ENCODE peak calls at places on chromosomes 7 and 10, in eight cellular contexts. B, O, P, S, Z, L, E and V are unnamed samples.

GRCh38 chr10:118343549-118343948 is 1.4 kb upstream of the FAM204A start:
- DNase-seq in B (no peak), O (no peak), P (no peak), S (no peak), Z (no peak), L (no peak), E (no peak), V (no peak)

GRCh38 chr7:6259257-6259656 is 13.2 kb downstream of the CYTH3 start:
- DNase-seq in B (no peak), O (no peak), P (no peak), S (no peak), Z (no peak), L (no peak), E (no peak), V (no peak)

GRCh38 chr7:139658919-139659675 is 118.7 kb downstream of the HIPK2 start:
- DNase-seq in B (no peak), O (no peak), P (no peak), S (no peak), Z (no peak), L (peak), E (no peak), V (no peak)

GRCh38 chr7:30845426-30846135 is 66.1 kb upstream of the AQP1 start:
- DNase-seq in B (peak), O (no peak), P (no peak), S (peak), Z (peak), L (peak), E (no peak), V (no peak)

GRCh38 chr10:124917939-124918830 is 23.7 kb upstream of the ZRANB1 start:
- DNase-seq in B (no peak), O (no peak), P (no peak), S (peak), Z (no peak), L (no peak), E (no peak), V (no peak)

GRCh38 chr10:51063659-51064535 is 10.4 kb upstream of the PRKG1 start:
- DNase-seq in B (no peak), O (no peak), P (no peak), S (peak), Z (no peak), L (no peak), E (peak), V (no peak)

GRCh38 chr7:44225566-44226395 is 25.0 kb downstream of the YKT6 start:
- DNase-seq in B (no peak), O (no peak), P (no peak), S (no peak), Z (peak), L (no peak), E (no peak), V (no peak)

GRCh38 chr10:104253576-104254410 is 899 bp upstream of the GSTO1 start:
- DNase-seq in B (no peak), O (no peak), P (no peak), S (no peak), Z (no peak), L (no peak), E (no peak), V (no peak)

GRCh38 chr7:116522247-116522646 is 2.6 kb upstream of the CAV1 start:
- DNase-seq in B (no peak), O (no peak), P (no peak), S (peak), Z (no peak), L (no peak), E (no peak), V (no peak)

GRCh38 chr7:28708458-28708951 is 249.6 kb downstream of the TRIL start:
- DNase-seq in B (no peak), O (no peak), P (no peak), S (no peak), Z (no peak), L (peak), E (no peak), V (no peak)

GRCh38 chr7:41131956-41132355 is 570.9 kb downstream of the INHBA start:
- DNase-seq in B (no peak), O (no peak), P (no peak), S (no peak), Z (no peak), L (no peak), E (peak), V (no peak)

GRCh38 chr10:89295597-89295996 is 6.2 kb upstream of the IFIT2 start:
- DNase-seq in B (no peak), O (no peak), P (no peak), S (peak), Z (no peak), L (no peak), E (no peak), V (no peak)

GRCh38 chr10:28840954-28841353 is 163.6 kb downstream of the BAMBI start:
- DNase-seq in B (no peak), O (no peak), P (no peak), S (no peak), Z (no peak), L (no peak), E (no peak), V (no peak)

GRCh38 chr10:3516626-3517255 is 268.3 kb downstream of the KLF6 start:
- DNase-seq in B (no peak), O (no peak), P (no peak), S (no peak), Z (no peak), L (peak), E (no peak), V (no peak)

GRCh38 chr10:52108236-52108635 is 205.8 kb upstream of the DKK1 start:
- DNase-seq in B (no peak), O (no peak), P (no peak), S (no peak), Z (no peak), L (no peak), E (no peak), V (no peak)

GRCh38 chr10:5623081-5623748 is 43.2 kb downstream of the ASB13 start:
- DNase-seq in B (peak), O (peak), P (peak), S (peak), Z (peak), L (peak), E (peak), V (peak)

GRCh38 chr7:20514364-20514763 is 101.1 kb upstream of the ABCB5 start:
- DNase-seq in B (no peak), O (no peak), P (no peak), S (peak), Z (no peak), L (peak), E (no peak), V (no peak)

GRCh38 chr10:130175074-130175473 is 38.9 kb downstream of the GLRX3 start:
- DNase-seq in B (no peak), O (no peak), P (no peak), S (no peak), Z (no peak), L (no peak), E (no peak), V (no peak)

GRCh38 chr7:108247646-108248045 is 117.5 kb upstream of the LAMB4 start:
- DNase-seq in B (no peak), O (no peak), P (no peak), S (peak), Z (no peak), L (no peak), E (no peak), V (no peak)

GRCh38 chr10:121154846-121155245 is 303.7 kb downstream of the WDR11 start:
- DNase-seq in B (no peak), O (no peak), P (no peak), S (peak), Z (no peak), L (peak), E (no peak), V (no peak)

GRCh38 chr10:117936136-117936535 is 110.6 kb downstream of the RAB11FIP2 start:
- DNase-seq in B (no peak), O (no peak), P (no peak), S (peak), Z (no peak), L (no peak), E (no peak), V (no peak)

GRCh38 chr7:101869026-101869900 is 51.8 kb downstream of the CUX1 start:
- DNase-seq in B (no peak), O (no peak), P (no peak), S (no peak), Z (peak), L (no peak), E (peak), V (no peak)

GRCh38 chr7:138881578-138882188 is 83.7 kb upstream of the ATP6V0A4 start:
- DNase-seq in B (no peak), O (no peak), P (no peak), S (no peak), Z (no peak), L (no peak), E (no peak), V (no peak)

GRCh38 chr10:117441812-117442443 is 66.7 kb upstream of the PDZD8 start:
- DNase-seq in B (no peak), O (no peak), P (no peak), S (peak), Z (no peak), L (peak), E (peak), V (no peak)

GRCh38 chr7:105875505-105875904 is 894 bp downstream of the ATXN7L1 start:
- DNase-seq in B (no peak), O (no peak), P (no peak), S (peak), Z (no peak), L (no peak), E (no peak), V (no peak)

GRCh38 chr7:136183981-136184380 is 206.8 kb upstream of the MTPN start:
- DNase-seq in B (no peak), O (no peak), P (no peak), S (no peak), Z (peak), L (no peak), E (no peak), V (no peak)

GRCh38 chr7:143369678-143370651 is 7.5 kb upstream of the FAM131B start:
- DNase-seq in B (no peak), O (no peak), P (no peak), S (no peak), Z (no peak), L (no peak), E (no peak), V (no peak)

GRCh38 chr10:81116201-81116600 is 578.5 kb downstream of the SH2D4B start:
- DNase-seq in B (no peak), O (no peak), P (no peak), S (peak), Z (no peak), L (no peak), E (no peak), V (no peak)

GRCh38 chr7:155066417-155066950 is 3.6 kb upstream of the HTR5A start:
- DNase-seq in B (no peak), O (no peak), P (no peak), S (peak), Z (peak), L (no peak), E (no peak), V (no peak)

GRCh38 chr7:44313621-44314031 is 11.8 kb downstream of the CAMK2B start:
- DNase-seq in B (no peak), O (no peak), P (no peak), S (no peak), Z (no peak), L (peak), E (no peak), V (no peak)

GRCh38 chr10:98539578-98539977 is 92.8 kb upstream of the HPS1 start:
- DNase-seq in B (no peak), O (no peak), P (no peak), S (no peak), Z (no peak), L (no peak), E (no peak), V (no peak)

GRCh38 chr7:50068026-50068425 is 25.0 kb downstream of the ZPBP start:
- DNase-seq in B (no peak), O (peak), P (no peak), S (peak), Z (no peak), L (no peak), E (peak), V (no peak)

GRCh38 chr7:157969995-157970394 is 617.6 kb downstream of the PTPRN2 start:
- DNase-seq in B (no peak), O (no peak), P (no peak), S (no peak), Z (no peak), L (no peak), E (no peak), V (no peak)